ENCODE peak calls at places on chromosomes 3 and 15, in seven cellular contexts. One of them, this sample, is unnamed.

GRCh38 chr15:39456113-39456512 is 124.8 kb upstream of the THBS1 start:
- DNase-seq in germinal center: no peak
- DNase-seq in GM03348: no peak
- DNase-seq in NCI-H2171 treated with DMSO at 0.1 percent for 48 hours: no peak
- DNase-seq in HTR-8/SVneo: no peak
- DNase-seq in CD4-positive, alpha-beta T cell: no peak
- DNase-seq in coronary artery: no peak
- DNase-seq in this sample: no peak

GRCh38 chr15:29126208-29126536 is 143.4 kb downstream of the NSMCE3 start:
- DNase-seq in germinal center: no peak
- DNase-seq in GM03348: no peak
- DNase-seq in NCI-H2171 treated with DMSO at 0.1 percent for 48 hours: no peak
- DNase-seq in HTR-8/SVneo: no peak
- DNase-seq in coronary artery: no peak
- DNase-seq in CD4-positive, alpha-beta T cell: no peak
- DNase-seq in this sample: no peak

GRCh38 chr3:64022451-64023186 is 675 bp downstream of the PSMD6 start:
- DNase-seq in CD4-positive, alpha-beta T cell: no peak
- DNase-seq in HTR-8/SVneo: no peak
- DNase-seq in germinal center: no peak
- DNase-seq in GM03348: peak; percentile 23
- DNase-seq in NCI-H2171 treated with DMSO at 0.1 percent for 48 hours: no peak
- DNase-seq in coronary artery: no peak
- DNase-seq in this sample: no peak

GRCh38 chr3:52527039-52527731 is 6.5 kb downstream of the NT5DC2 start:
- DNase-seq in NCI-H2171 treated with DMSO at 0.1 percent for 48 hours: no peak
- DNase-seq in coronary artery: peak; percentile 75
- DNase-seq in germinal center: no peak
- DNase-seq in HTR-8/SVneo: no peak
- DNase-seq in CD4-positive, alpha-beta T cell: no peak
- DNase-seq in GM03348: no peak
- DNase-seq in this sample: peak; percentile 11

GRCh38 chr15:77012868-77013267 is 17.9 kb downstream of the PSTPIP1 start:
- DNase-seq in HTR-8/SVneo: no peak
- DNase-seq in germinal center: no peak
- DNase-seq in CD4-positive, alpha-beta T cell: peak; percentile 57
- DNase-seq in NCI-H2171 treated with DMSO at 0.1 percent for 48 hours: no peak
- DNase-seq in GM03348: no peak
- DNase-seq in coronary artery: no peak
- DNase-seq in this sample: no peak

GRCh38 chr15:56798639-56799038 is 65.3 kb upstream of the ZNF280D start:
- DNase-seq in HTR-8/SVneo: no peak
- DNase-seq in GM03348: no peak
- DNase-seq in germinal center: no peak
- DNase-seq in coronary artery: no peak
- DNase-seq in CD4-positive, alpha-beta T cell: no peak
- DNase-seq in NCI-H2171 treated with DMSO at 0.1 percent for 48 hours: no peak
- DNase-seq in this sample: no peak

GRCh38 chr15:71493526-71493925 is 316.8 kb upstream of the NR2E3 start:
- DNase-seq in coronary artery: no peak
- DNase-seq in germinal center: no peak
- DNase-seq in NCI-H2171 treated with DMSO at 0.1 percent for 48 hours: no peak
- DNase-seq in GM03348: no peak
- DNase-seq in CD4-positive, alpha-beta T cell: no peak
- DNase-seq in HTR-8/SVneo: no peak
- DNase-seq in this sample: no peak

GRCh38 chr3:27637346-27638000 is 84.7 kb downstream of the EOMES start:
- DNase-seq in CD4-positive, alpha-beta T cell: no peak
- DNase-seq in germinal center: no peak
- DNase-seq in GM03348: no peak
- DNase-seq in HTR-8/SVneo: no peak
- DNase-seq in NCI-H2171 treated with DMSO at 0.1 percent for 48 hours: no peak
- DNase-seq in coronary artery: no peak
- DNase-seq in this sample: no peak

GRCh38 chr3:135908225-135908624 is 57.3 kb upstream of the PPP2R3A start:
- DNase-seq in GM03348: no peak
- DNase-seq in coronary artery: no peak
- DNase-seq in NCI-H2171 treated with DMSO at 0.1 percent for 48 hours: no peak
- DNase-seq in CD4-positive, alpha-beta T cell: no peak
- DNase-seq in germinal center: no peak
- DNase-seq in HTR-8/SVneo: no peak
- DNase-seq in this sample: no peak

GRCh38 chr3:188362405-188362831 is 208.5 kb downstream of the LPP start:
- DNase-seq in CD4-positive, alpha-beta T cell: no peak
- DNase-seq in NCI-H2171 treated with DMSO at 0.1 percent for 48 hours: peak; percentile 8
- DNase-seq in coronary artery: no peak
- DNase-seq in germinal center: no peak
- DNase-seq in HTR-8/SVneo: peak; percentile 69
- DNase-seq in GM03348: no peak
- DNase-seq in this sample: no peak

GRCh38 chr3:123344175-123344908 is 104.5 kb downstream of the ADCY5 start:
- DNase-seq in GM03348: no peak
- DNase-seq in CD4-positive, alpha-beta T cell: no peak
- DNase-seq in germinal center: no peak
- DNase-seq in HTR-8/SVneo: peak; percentile 65
- DNase-seq in NCI-H2171 treated with DMSO at 0.1 percent for 48 hours: no peak
- DNase-seq in coronary artery: peak; percentile 64
- DNase-seq in this sample: no peak

GRCh38 chr15:70561885-70562284 is 201.5 kb downstream of the UACA start:
- DNase-seq in germinal center: no peak
- DNase-seq in CD4-positive, alpha-beta T cell: no peak
- DNase-seq in coronary artery: peak; percentile 62
- DNase-seq in HTR-8/SVneo: no peak
- DNase-seq in GM03348: no peak
- DNase-seq in NCI-H2171 treated with DMSO at 0.1 percent for 48 hours: no peak
- DNase-seq in this sample: no peak

GRCh38 chr3:84881288-84881687 is 77.5 kb upstream of the CADM2 start:
- DNase-seq in NCI-H2171 treated with DMSO at 0.1 percent for 48 hours: no peak
- DNase-seq in coronary artery: no peak
- DNase-seq in CD4-positive, alpha-beta T cell: no peak
- DNase-seq in GM03348: no peak
- DNase-seq in HTR-8/SVneo: no peak
- DNase-seq in germinal center: no peak
- DNase-seq in this sample: no peak

GRCh38 chr15:51917493-51917892 is 54.1 kb downstream of the LEO1 start:
- DNase-seq in GM03348: no peak
- DNase-seq in NCI-H2171 treated with DMSO at 0.1 percent for 48 hours: peak; percentile 23
- DNase-seq in coronary artery: no peak
- DNase-seq in CD4-positive, alpha-beta T cell: no peak
- DNase-seq in HTR-8/SVneo: peak; percentile 19
- DNase-seq in germinal center: no peak
- DNase-seq in this sample: no peak

GRCh38 chr15:73602444-73602843 is 30.7 kb downstream of the NPTN start:
- DNase-seq in germinal center: no peak
- DNase-seq in NCI-H2171 treated with DMSO at 0.1 percent for 48 hours: no peak
- DNase-seq in coronary artery: no peak
- DNase-seq in HTR-8/SVneo: no peak
- DNase-seq in GM03348: no peak
- DNase-seq in CD4-positive, alpha-beta T cell: no peak
- DNase-seq in this sample: no peak

GRCh38 chr15:39188930-39189329 is 391.9 kb upstream of the THBS1 start:
- DNase-seq in coronary artery: no peak
- DNase-seq in GM03348: peak; percentile 50
- DNase-seq in CD4-positive, alpha-beta T cell: no peak
- DNase-seq in HTR-8/SVneo: peak; percentile 45
- DNase-seq in NCI-H2171 treated with DMSO at 0.1 percent for 48 hours: no peak
- DNase-seq in germinal center: no peak
- DNase-seq in this sample: no peak

GRCh38 chr3:72298201-72299155 is 513.5 kb upstream of the PROK2 start:
- DNase-seq in NCI-H2171 treated with DMSO at 0.1 percent for 48 hours: no peak
- DNase-seq in CD4-positive, alpha-beta T cell: no peak
- DNase-seq in coronary artery: no peak
- DNase-seq in GM03348: no peak
- DNase-seq in HTR-8/SVneo: no peak
- DNase-seq in germinal center: no peak
- DNase-seq in this sample: no peak

GRCh38 chr15:96326551-96327154 is 3.8 kb upstream of the NR2F2 start:
- DNase-seq in HTR-8/SVneo: no peak
- DNase-seq in germinal center: no peak
- DNase-seq in GM03348: peak; percentile 70
- DNase-seq in coronary artery: peak; percentile 80
- DNase-seq in CD4-positive, alpha-beta T cell: no peak
- DNase-seq in NCI-H2171 treated with DMSO at 0.1 percent for 48 hours: no peak
- DNase-seq in this sample: peak; percentile 12

GRCh38 chr3:186788482-186789370 is 5.3 kb downstream of the EIF4A2 start:
- DNase-seq in germinal center: no peak
- DNase-seq in GM03348: no peak
- DNase-seq in CD4-positive, alpha-beta T cell: no peak
- DNase-seq in coronary artery: no peak
- DNase-seq in HTR-8/SVneo: no peak
- DNase-seq in NCI-H2171 treated with DMSO at 0.1 percent for 48 hours: no peak
- DNase-seq in this sample: no peak

GRCh38 chr15:71106802-71107500 is 8.3 kb upstream of the THSD4 start:
- DNase-seq in germinal center: no peak
- DNase-seq in coronary artery: no peak
- DNase-seq in NCI-H2171 treated with DMSO at 0.1 percent for 48 hours: no peak
- DNase-seq in CD4-positive, alpha-beta T cell: no peak
- DNase-seq in GM03348: no peak
- DNase-seq in HTR-8/SVneo: no peak
- DNase-seq in this sample: no peak

GRCh38 chr3:58206406-58207011 is 4.3 kb downstream of the DNASE1L3 start:
- DNase-seq in HTR-8/SVneo: peak; percentile 27
- DNase-seq in coronary artery: peak; percentile 41
- DNase-seq in CD4-positive, alpha-beta T cell: no peak
- DNase-seq in GM03348: peak; percentile 67
- DNase-seq in germinal center: no peak
- DNase-seq in NCI-H2171 treated with DMSO at 0.1 percent for 48 hours: no peak
- DNase-seq in this sample: no peak

GRCh38 chr3:11522953-11523792 is 120.5 kb downstream of the VGLL4 start:
- DNase-seq in CD4-positive, alpha-beta T cell: no peak
- DNase-seq in HTR-8/SVneo: no peak
- DNase-seq in germinal center: no peak
- DNase-seq in NCI-H2171 treated with DMSO at 0.1 percent for 48 hours: peak; percentile 6
- DNase-seq in GM03348: no peak
- DNase-seq in coronary artery: peak; percentile 31
- DNase-seq in this sample: no peak

GRCh38 chr15:31304736-31305365 is 21.8 kb upstream of the KLF13 start:
- DNase-seq in NCI-H2171 treated with DMSO at 0.1 percent for 48 hours: peak; percentile 58
- DNase-seq in coronary artery: no peak
- DNase-seq in HTR-8/SVneo: no peak
- DNase-seq in GM03348: no peak
- DNase-seq in CD4-positive, alpha-beta T cell: no peak
- DNase-seq in germinal center: no peak
- DNase-seq in this sample: peak; percentile 53

GRCh38 chr3:39260957-39261356 is 18.9 kb downstream of the CX3CR1 start:
- DNase-seq in coronary artery: peak; percentile 87
- DNase-seq in germinal center: peak; percentile 81
- DNase-seq in HTR-8/SVneo: peak; percentile 62
- DNase-seq in NCI-H2171 treated with DMSO at 0.1 percent for 48 hours: peak; percentile 45
- DNase-seq in CD4-positive, alpha-beta T cell: no peak
- DNase-seq in GM03348: peak; percentile 93
- DNase-seq in this sample: peak; percentile 44

GRCh38 chr15:66565141-66565595 is 630 bp downstream of the LCTL start:
- DNase-seq in GM03348: no peak
- DNase-seq in germinal center: no peak
- DNase-seq in CD4-positive, alpha-beta T cell: no peak
- DNase-seq in coronary artery: peak; percentile 62
- DNase-seq in HTR-8/SVneo: no peak
- DNase-seq in NCI-H2171 treated with DMSO at 0.1 percent for 48 hours: no peak
- DNase-seq in this sample: no peak

GRCh38 chr3:89353465-89353864 is 246.0 kb downstream of the EPHA3 start:
- DNase-seq in germinal center: no peak
- DNase-seq in coronary artery: no peak
- DNase-seq in GM03348: no peak
- DNase-seq in HTR-8/SVneo: peak; percentile 0
- DNase-seq in CD4-positive, alpha-beta T cell: no peak
- DNase-seq in NCI-H2171 treated with DMSO at 0.1 percent for 48 hours: no peak
- DNase-seq in this sample: no peak

GRCh38 chr3:11250902-11251806 is 21.0 kb upstream of the ATG7 start:
- DNase-seq in CD4-positive, alpha-beta T cell: no peak
- DNase-seq in germinal center: no peak
- DNase-seq in coronary artery: no peak
- DNase-seq in GM03348: no peak
- DNase-seq in HTR-8/SVneo: no peak
- DNase-seq in NCI-H2171 treated with DMSO at 0.1 percent for 48 hours: no peak
- DNase-seq in this sample: no peak

GRCh38 chr3:19250959-19251610 is 102.8 kb downstream of the KCNH8 start:
- DNase-seq in GM03348: no peak
- DNase-seq in coronary artery: no peak
- DNase-seq in CD4-positive, alpha-beta T cell: no peak
- DNase-seq in germinal center: no peak
- DNase-seq in HTR-8/SVneo: no peak
- DNase-seq in NCI-H2171 treated with DMSO at 0.1 percent for 48 hours: no peak
- DNase-seq in this sample: no peak

GRCh38 chr15:28989239-28989830 is 103.6 kb downstream of the APBA2 start:
- DNase-seq in NCI-H2171 treated with DMSO at 0.1 percent for 48 hours: peak; percentile 39
- DNase-seq in coronary artery: no peak
- DNase-seq in HTR-8/SVneo: no peak
- DNase-seq in germinal center: no peak
- DNase-seq in CD4-positive, alpha-beta T cell: no peak
- DNase-seq in GM03348: no peak
- DNase-seq in this sample: no peak

GRCh38 chr3:73635254-73635653 is 10.5 kb upstream of the PDZRN3 start:
- DNase-seq in NCI-H2171 treated with DMSO at 0.1 percent for 48 hours: no peak
- DNase-seq in germinal center: no peak
- DNase-seq in coronary artery: no peak
- DNase-seq in CD4-positive, alpha-beta T cell: no peak
- DNase-seq in HTR-8/SVneo: no peak
- DNase-seq in GM03348: no peak
- DNase-seq in this sample: no peak

GRCh38 chr3:71053495-71053894 is 530.0 kb downstream of the FOXP1 start:
- DNase-seq in NCI-H2171 treated with DMSO at 0.1 percent for 48 hours: no peak
- DNase-seq in germinal center: no peak
- DNase-seq in coronary artery: no peak
- DNase-seq in HTR-8/SVneo: no peak
- DNase-seq in GM03348: no peak
- DNase-seq in CD4-positive, alpha-beta T cell: no peak
- DNase-seq in this sample: no peak

GRCh38 chr15:66941231-66941711 is 124.1 kb upstream of the SMAD3 start:
- DNase-seq in NCI-H2171 treated with DMSO at 0.1 percent for 48 hours: no peak
- DNase-seq in germinal center: no peak
- DNase-seq in coronary artery: peak; percentile 69
- DNase-seq in HTR-8/SVneo: no peak
- DNase-seq in CD4-positive, alpha-beta T cell: no peak
- DNase-seq in GM03348: no peak
- DNase-seq in this sample: no peak

GRCh38 chr3:160016972-160017371 is 28.3 kb downstream of the IL12A start:
- DNase-seq in GM03348: no peak
- DNase-seq in CD4-positive, alpha-beta T cell: no peak
- DNase-seq in coronary artery: no peak
- DNase-seq in NCI-H2171 treated with DMSO at 0.1 percent for 48 hours: no peak
- DNase-seq in germinal center: no peak
- DNase-seq in HTR-8/SVneo: peak; percentile 56
- DNase-seq in this sample: no peak